ENCODE peak calls at places on chromosomes 4 and X, in eight cellular contexts. O, S, Z, I, P, H, Q and M are unnamed samples.

GRCh38 chrX:46912673-46913491 is 661 bp downstream of the JADE3 start:
- DNase-seq in H (peak; percentile 14), P (peak; percentile 86), I (peak; percentile 69), O (peak; percentile 39), Z (no peak), S (peak; percentile 68), Q (peak; percentile 52), M (no peak)

GRCh38 chrX:129963729-129964128 is 18.7 kb upstream of the BCORL1 start:
- DNase-seq in S (no peak), O (no peak), Q (no peak), I (no peak), P (no peak), H (no peak), Z (no peak), M (no peak)

GRCh38 chr4:184534511-184535391 is 60.4 kb upstream of the IRF2 start:
- DNase-seq in I (no peak), H (peak; percentile 67), S (no peak), P (no peak), Z (no peak), Q (peak; percentile 72), O (peak; percentile 43), M (peak; percentile 76)

GRCh38 chr4:127982445-127982844 is 17.2 kb downstream of the ABHD18 start:
- DNase-seq in S (no peak), Z (no peak), P (no peak), O (no peak), H (no peak), I (no peak), Q (no peak), M (no peak)

GRCh38 chr4:4418676-4419370 is 31.9 kb downstream of the NSG1 start:
- DNase-seq in H (no peak), O (no peak), I (no peak), S (no peak), Z (no peak), Q (no peak), P (no peak), M (no peak)

GRCh38 chr4:2045518-2045951 is 13.6 kb upstream of the NAT8L start:
- DNase-seq in Z (no peak), O (no peak), I (no peak), S (no peak), H (no peak), P (no peak), Q (no peak), M (no peak)

GRCh38 chrX:150084474-150085229 is 146.4 kb upstream of the EOLA2 start:
- DNase-seq in Z (no peak), O (no peak), I (no peak), P (no peak), S (peak; percentile 42), H (peak; percentile 77), Q (no peak), M (no peak)

GRCh38 chrX:130100180-130100579 is 10.1 kb downstream of the ELF4 start:
- DNase-seq in H (no peak), P (no peak), Z (no peak), S (no peak), O (no peak), Q (peak; percentile 71), I (no peak), M (no peak)

GRCh38 chr4:107058828-107059227 is 22.7 kb upstream of the DKK2 start:
- DNase-seq in I (no peak), O (no peak), Q (no peak), H (no peak), P (no peak), Z (no peak), S (no peak), M (no peak)
- TF ChIP-seq USF2 in I (no peak), O (no peak), Q (no peak), H (no peak), P (no peak), Z (no peak), S (no peak), M (no peak)

DNA sequence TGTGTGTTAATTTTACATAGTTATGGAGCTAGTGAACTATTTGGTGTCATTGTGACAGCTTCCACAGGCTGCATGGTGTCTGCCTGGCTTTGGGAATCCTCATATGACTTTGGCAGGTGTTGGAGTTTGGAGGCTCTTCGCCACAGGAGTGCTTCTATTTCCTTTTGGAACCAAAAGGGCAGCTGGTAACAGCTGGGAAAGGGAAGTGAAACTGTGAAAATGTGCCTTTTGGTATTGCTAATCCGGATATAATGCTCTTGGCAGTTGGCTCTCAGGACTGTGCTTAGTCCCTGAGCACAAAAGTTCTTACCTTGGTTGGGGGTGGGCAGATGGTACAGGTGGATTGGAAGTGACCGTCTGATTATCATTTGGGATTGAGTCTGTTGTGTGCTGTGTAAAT is 18.1 kb downstream of the OFD1 start:
- DNase-seq in P (no peak), O (no peak), H (no peak), I (no peak), Q (no peak), S (no peak), Z (no peak), M (no peak)
- TF ChIP-seq USF2 in P (no peak), O (no peak), H (no peak), I (no peak), Q (no peak), S (no peak), Z (no peak), M (no peak)

GRCh38 chr4:16230308-16230707 is 4.0 kb upstream of the TAPT1 start:
- DNase-seq in S (no peak), Q (no peak), P (no peak), H (no peak), O (no peak), I (no peak), Z (no peak), M (no peak)

GRCh38 chr4:16237715-16238114 is 11.4 kb upstream of the TAPT1 start:
- DNase-seq in P (no peak), H (no peak), Q (no peak), Z (no peak), I (no peak), O (no peak), S (no peak), M (no peak)

GRCh38 chr4:16231570-16232252 is 5.4 kb upstream of the TAPT1 start:
- DNase-seq in Q (no peak), O (no peak), I (no peak), S (no peak), Z (no peak), P (no peak), H (no peak), M (no peak)

GRCh38 chr4:16236402-16237023 is 10.2 kb upstream of the TAPT1 start:
- DNase-seq in S (no peak), Z (no peak), Q (no peak), I (no peak), P (no peak), H (no peak), O (no peak), M (no peak)

DNA sequence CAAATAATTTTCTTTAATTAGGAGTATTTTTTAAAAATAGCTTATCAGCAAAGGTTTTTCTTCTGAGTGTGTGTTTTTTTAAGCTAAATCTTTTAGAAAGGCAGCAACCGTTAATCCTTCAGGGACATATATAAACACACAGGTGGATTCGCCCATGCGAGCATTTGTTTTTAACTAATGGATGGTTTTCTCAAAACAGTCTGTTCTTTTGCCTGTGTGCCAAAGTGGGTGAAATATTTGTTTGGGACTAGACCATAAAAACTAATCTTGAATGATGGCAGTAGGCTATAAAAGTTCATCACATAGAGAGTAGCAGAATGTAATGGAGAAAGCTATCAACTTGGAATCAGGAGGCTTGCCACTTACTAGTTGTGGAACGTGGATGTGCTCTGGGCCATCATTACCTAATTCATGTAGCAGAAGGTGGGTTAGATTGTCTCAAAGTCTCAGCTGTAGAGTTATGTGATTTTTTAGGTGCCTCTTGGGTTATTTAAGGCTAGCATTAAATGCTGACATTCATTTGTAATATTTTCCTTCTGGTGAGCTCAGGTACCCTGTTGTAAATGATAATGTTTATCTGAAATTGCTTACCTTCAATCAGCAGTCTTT is 7.4 kb upstream of the TAPT1 start:
- DNase-seq in P (no peak), H (no peak), Q (no peak), Z (no peak), S (no peak), O (no peak), I (no peak), M (no peak)
- TF ChIP-seq USF2 in P (no peak), H (no peak), Q (no peak), Z (no peak), S (no peak), O (no peak), I (no peak), M (no peak)

GRCh38 chr4:110249687-110250387 is 51.4 kb upstream of the ELOVL6 start:
- DNase-seq in S (no peak), P (no peak), H (no peak), I (no peak), O (no peak), Q (peak; percentile 21), Z (no peak), M (no peak)

GRCh38 chr4:110247591-110247990 is 49.2 kb upstream of the ELOVL6 start:
- DNase-seq in H (no peak), Z (no peak), O (no peak), P (no peak), I (no peak), Q (no peak), S (no peak), M (no peak)

DNA sequence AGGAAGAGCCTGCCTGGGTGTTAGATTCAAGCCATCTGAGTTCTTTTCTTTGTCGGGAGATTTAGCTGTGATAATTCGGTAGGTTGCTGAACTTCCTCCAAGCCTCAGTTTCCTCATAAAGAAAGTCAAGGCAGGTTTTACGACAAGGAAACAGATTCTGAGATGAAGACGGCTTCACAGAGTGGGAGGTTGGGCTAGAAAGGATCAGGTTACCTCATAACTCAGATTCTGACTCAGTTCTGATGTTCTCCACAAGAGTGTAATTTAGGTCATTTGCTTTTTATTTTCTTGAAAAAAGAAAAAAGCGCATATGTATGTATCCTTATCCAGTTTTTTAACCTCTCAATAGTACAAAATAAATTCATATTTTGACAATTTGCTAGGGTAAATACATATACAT is 47.2 kb upstream of the ELOVL6 start:
- DNase-seq in H (peak; percentile 49), P (no peak), I (no peak), S (no peak), O (no peak), Z (no peak), Q (peak; percentile 54), M (no peak)
- TF ChIP-seq USF2 in H (no peak), P (no peak), I (no peak), S (no peak), O (no peak), Z (no peak), Q (no peak), M (no peak)

GRCh38 chr4:179095585-179096228 is 1653.5 kb upstream of the AGA start:
- DNase-seq in H (peak; percentile 46), I (peak; percentile 57), Z (no peak), O (no peak), P (no peak), Q (peak; percentile 23), S (peak; percentile 3), M (no peak)

GRCh38 chr4:179097741-179098140 is 1655.5 kb upstream of the AGA start:
- DNase-seq in O (no peak), S (no peak), H (peak; percentile 37), Q (peak; percentile 14), Z (no peak), P (no peak), I (peak; percentile 61), M (no peak)
- TF ChIP-seq USF2 in O (no peak), S (no peak), H (no peak), Q (no peak), Z (no peak), P (no peak), I (no peak), M (no peak)

DNA sequence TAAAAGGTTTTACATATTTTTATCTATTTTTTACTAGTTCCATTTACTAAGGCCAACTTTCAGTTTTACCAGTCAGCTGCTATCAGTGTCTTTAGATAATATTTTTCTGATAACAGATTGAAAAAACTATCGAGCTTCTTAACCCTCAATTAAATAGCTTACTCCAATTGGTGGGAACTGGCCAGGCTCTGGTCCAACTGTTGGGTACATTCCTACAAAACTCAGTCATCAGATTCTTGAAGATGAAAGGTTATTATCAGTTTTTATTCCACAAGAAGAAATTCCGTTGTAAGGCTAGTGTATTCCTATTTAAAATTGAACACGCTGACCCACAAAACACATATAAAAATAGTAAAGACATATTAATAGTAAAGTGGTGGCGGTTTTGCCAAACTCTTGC is 346.2 kb downstream of the MAPK10 start:
- DNase-seq in O (no peak), H (peak; percentile 69), Z (no peak), P (no peak), S (no peak), I (no peak), Q (no peak), M (no peak)
- TF ChIP-seq USF2 in O (no peak), H (no peak), Z (no peak), P (no peak), S (no peak), I (no peak), Q (no peak), M (no peak)